ENCODE peak calls at places on chromosomes 12 and 14, in seven cellular contexts. One of them, this sample, is unnamed.

GRCh38 chr14:76293923-76294322 is 82.0 kb upstream of the ESRRB start:
- DNase-seq in H4: no peak
- DNase-seq in SK-MEL-5: no peak
- DNase-seq in endothelial cell: no peak
- DNase-seq in ELF-1: no peak
- DNase-seq in RPMI7951: no peak
- DNase-seq in HTR-8/SVneo: no peak
- DNase-seq in this sample: peak

GRCh38 chr12:7042847-7043246 is 17.7 kb upstream of the C1S start:
- DNase-seq in H4: peak
- DNase-seq in SK-MEL-5: peak
- DNase-seq in endothelial cell: no peak
- DNase-seq in ELF-1: no peak
- DNase-seq in RPMI7951: peak
- DNase-seq in HTR-8/SVneo: peak
- DNase-seq in this sample: no peak

GRCh38 chr14:64550539-64551333 is 975 bp downstream of the PPP1R36 start:
- DNase-seq in H4: no peak
- DNase-seq in SK-MEL-5: no peak
- DNase-seq in endothelial cell: no peak
- DNase-seq in ELF-1: no peak
- DNase-seq in RPMI7951: no peak
- DNase-seq in HTR-8/SVneo: no peak
- DNase-seq in this sample: no peak

GRCh38 chr12:6868211-6869048 is 1.1 kb downstream of the TPI1 start:
- DNase-seq in H4: no peak
- DNase-seq in SK-MEL-5: no peak
- DNase-seq in endothelial cell: no peak
- DNase-seq in ELF-1: peak
- DNase-seq in RPMI7951: no peak
- DNase-seq in HTR-8/SVneo: no peak
- DNase-seq in this sample: no peak

GRCh38 chr14:54814076-54814475 is 88.5 kb downstream of the GCH1 start:
- DNase-seq in H4: peak
- DNase-seq in SK-MEL-5: peak
- DNase-seq in endothelial cell: no peak
- DNase-seq in ELF-1: no peak
- DNase-seq in RPMI7951: peak
- DNase-seq in HTR-8/SVneo: no peak
- DNase-seq in this sample: no peak

GRCh38 chr14:86015511-86015910 is 485.6 kb downstream of the FLRT2 start:
- DNase-seq in H4: no peak
- DNase-seq in SK-MEL-5: no peak
- DNase-seq in endothelial cell: no peak
- DNase-seq in ELF-1: no peak
- DNase-seq in RPMI7951: no peak
- DNase-seq in HTR-8/SVneo: no peak
- DNase-seq in this sample: no peak

GRCh38 chr12:114873656-114874055 is 189.7 kb upstream of the TBX3 start:
- DNase-seq in H4: no peak
- DNase-seq in SK-MEL-5: no peak
- DNase-seq in endothelial cell: no peak
- DNase-seq in ELF-1: no peak
- DNase-seq in RPMI7951: no peak
- DNase-seq in HTR-8/SVneo: no peak
- DNase-seq in this sample: no peak

GRCh38 chr12:68591716-68592437 is 18.8 kb upstream of the RAP1B start:
- DNase-seq in H4: no peak
- DNase-seq in SK-MEL-5: no peak
- DNase-seq in endothelial cell: no peak
- DNase-seq in ELF-1: no peak
- DNase-seq in RPMI7951: no peak
- DNase-seq in HTR-8/SVneo: no peak
- DNase-seq in this sample: no peak

GRCh38 chr12:75135021-75135420 is 74.6 kb downstream of the KCNC2 start:
- DNase-seq in H4: no peak
- DNase-seq in SK-MEL-5: no peak
- DNase-seq in endothelial cell: no peak
- DNase-seq in ELF-1: no peak
- DNase-seq in RPMI7951: no peak
- DNase-seq in HTR-8/SVneo: no peak
- DNase-seq in this sample: no peak

GRCh38 chr14:71243697-71244096 is 336.4 kb downstream of the PCNX1 start:
- DNase-seq in H4: no peak
- DNase-seq in SK-MEL-5: no peak
- DNase-seq in endothelial cell: no peak
- DNase-seq in ELF-1: no peak
- DNase-seq in RPMI7951: no peak
- DNase-seq in HTR-8/SVneo: no peak
- DNase-seq in this sample: no peak

GRCh38 chr12:54749191-54749818 is 101.1 kb upstream of the DCD start:
- DNase-seq in H4: peak
- DNase-seq in SK-MEL-5: peak
- DNase-seq in endothelial cell: peak
- DNase-seq in ELF-1: no peak
- DNase-seq in RPMI7951: peak
- DNase-seq in HTR-8/SVneo: peak
- DNase-seq in this sample: no peak

GRCh38 chr14:60652674-60653387 is 3.6 kb upstream of the SIX1 start:
- DNase-seq in H4: no peak
- DNase-seq in SK-MEL-5: no peak
- DNase-seq in endothelial cell: no peak
- DNase-seq in ELF-1: peak
- DNase-seq in RPMI7951: peak
- DNase-seq in HTR-8/SVneo: no peak
- DNase-seq in this sample: no peak

GRCh38 chr12:79375050-79375449 is 315.7 kb downstream of the PAWR start:
- DNase-seq in H4: no peak
- DNase-seq in SK-MEL-5: no peak
- DNase-seq in endothelial cell: no peak
- DNase-seq in ELF-1: no peak
- DNase-seq in RPMI7951: no peak
- DNase-seq in HTR-8/SVneo: no peak
- DNase-seq in this sample: no peak

GRCh38 chr14:54567224-54567633 is 301 bp downstream of the SAMD4A start:
- DNase-seq in H4: no peak
- DNase-seq in SK-MEL-5: peak
- DNase-seq in endothelial cell: peak
- DNase-seq in ELF-1: peak
- DNase-seq in RPMI7951: no peak
- DNase-seq in HTR-8/SVneo: no peak
- DNase-seq in this sample: peak

GRCh38 chr12:89571481-89572190 is 45.8 kb upstream of the POC1B start:
- DNase-seq in H4: no peak
- DNase-seq in SK-MEL-5: no peak
- DNase-seq in endothelial cell: no peak
- DNase-seq in ELF-1: no peak
- DNase-seq in RPMI7951: peak
- DNase-seq in HTR-8/SVneo: peak
- DNase-seq in this sample: no peak

GRCh38 chr14:75689012-75689411 is 28.0 kb downstream of the TTLL5 start:
- DNase-seq in H4: no peak
- DNase-seq in SK-MEL-5: peak
- DNase-seq in endothelial cell: no peak
- DNase-seq in ELF-1: no peak
- DNase-seq in RPMI7951: peak
- DNase-seq in HTR-8/SVneo: no peak
- DNase-seq in this sample: no peak

GRCh38 chr12:124764451-124764850 is 99.2 kb downstream of the SCARB1 start:
- DNase-seq in H4: peak
- DNase-seq in SK-MEL-5: peak
- DNase-seq in endothelial cell: no peak
- DNase-seq in ELF-1: peak
- DNase-seq in RPMI7951: peak
- DNase-seq in HTR-8/SVneo: no peak
- DNase-seq in this sample: peak